ENCODE peak calls at places on chromosomes 13 and 19, in ten cellular contexts. C, X, M, U, S, G, N, F, K and R are unnamed samples.

GRCh38 chr19:44356383-44357111 is at the start of gene ZNF112:
- DNase-seq in C (peak; percentile 93), X (peak; percentile 96), M (peak; percentile 91), U (peak; percentile 73), S (no peak), G (peak; percentile 92), N (peak; percentile 40), F (peak; percentile 62), K (peak; percentile 63), R (no peak)

GRCh38 chr19:35153701-35154534 is 617 bp upstream of the FXYD5 start:
- DNase-seq in C (peak; percentile 34), X (peak; percentile 71), M (no peak), U (peak; percentile 75), S (peak; percentile 73), G (peak; percentile 82), N (peak; percentile 79), F (peak; percentile 95), K (no peak), R (peak; percentile 63)

GRCh38 chr13:69565334-69565733 is 542.3 kb upstream of the ATXN8OS start:
- DNase-seq in C (no peak), X (peak; percentile 64), M (peak; percentile 67), U (peak; percentile 31), S (no peak), G (no peak), N (no peak), F (peak; percentile 1), K (no peak), R (no peak)

GRCh38 chr19:31491246-31491645 is 142.0 kb upstream of the TSHZ3 start:
- DNase-seq in C (no peak), X (no peak), M (no peak), U (no peak), S (no peak), G (no peak), N (no peak), F (no peak), K (no peak), R (no peak)

GRCh38 chr13:21347753-21348318 is 111.3 kb downstream of the ZDHHC20 start:
- DNase-seq in C (no peak), X (peak; percentile 62), M (no peak), U (no peak), S (no peak), G (no peak), N (no peak), F (no peak), K (no peak), R (no peak)

GRCh38 chr19:43534811-43535761 is 2.1 kb downstream of the ZNF575 start:
- DNase-seq in C (peak; percentile 74), X (peak; percentile 92), M (peak; percentile 56), U (peak; percentile 79), S (peak; percentile 23), G (peak; percentile 76), N (peak; percentile 62), F (peak; percentile 59), K (no peak), R (peak; percentile 44)

GRCh38 chr13:75299206-75299605 is 182.8 kb downstream of the TBC1D4 start:
- DNase-seq in C (no peak), X (no peak), M (no peak), U (no peak), S (no peak), G (no peak), N (no peak), F (no peak), K (no peak), R (no peak)

GRCh38 chr19:44532819-44533218 is 3.3 kb upstream of the CEACAM20 start:
- DNase-seq in C (no peak), X (no peak), M (no peak), U (no peak), S (no peak), G (no peak), N (no peak), F (no peak), K (no peak), R (no peak)

GRCh38 chr13:107035778-107036177 is 467.8 kb upstream of the ARGLU1 start:
- DNase-seq in C (peak; percentile 21), X (no peak), M (peak; percentile 50), U (no peak), S (no peak), G (no peak), N (no peak), F (no peak), K (no peak), R (no peak)

GRCh38 chr13:50365683-50366391 is 350.6 kb downstream of the KCNRG start:
- DNase-seq in C (no peak), X (no peak), M (no peak), U (no peak), S (peak; percentile 24), G (no peak), N (peak; percentile 42), F (no peak), K (no peak), R (no peak)

GRCh38 chr19:45677351-45678230 is 9.6 kb downstream of the GIPR start:
- DNase-seq in C (peak; percentile 90), X (peak; percentile 100), M (peak; percentile 57), U (peak; percentile 73), S (peak; percentile 85), G (peak; percentile 95), N (peak; percentile 79), F (peak; percentile 93), K (no peak), R (peak; percentile 59)

GRCh38 chr13:76000131-76000530 is 364.0 kb downstream of the LMO7 start:
- DNase-seq in C (no peak), X (no peak), M (no peak), U (no peak), S (no peak), G (no peak), N (no peak), F (no peak), K (no peak), R (no peak)

GRCh38 chr13:89925107-89925506 is 1422.4 kb upstream of the MIR17HG start:
- DNase-seq in C (peak; percentile 56), X (no peak), M (peak; percentile 43), U (peak; percentile 37), S (no peak), G (no peak), N (no peak), F (no peak), K (no peak), R (no peak)

GRCh38 chr19:52601025-52601973 is 31.2 kb downstream of the ZNF701 start:
- DNase-seq in C (peak; percentile 88), X (peak; percentile 94), M (peak; percentile 90), U (peak; percentile 93), S (peak; percentile 93), G (peak; percentile 97), N (peak; percentile 94), F (no peak), K (peak; percentile 48), R (peak; percentile 92)
- TF ChIP-seq CTCF in C (peak; percentile 7), X (peak; percentile 62), M (peak; percentile 37), U (peak; percentile 27), S (peak; percentile 66), G (peak; percentile 44), N (peak; percentile 61), F (no peak), K (peak; percentile 30), R (peak; percentile 57)

GRCh38 chr13:39737047-39737446 is 81.6 kb downstream of the COG6 start:
- DNase-seq in C (no peak), X (no peak), M (no peak), U (no peak), S (no peak), G (no peak), N (no peak), F (no peak), K (no peak), R (no peak)
- TF ChIP-seq CTCF in C (no peak), X (no peak), M (no peak), U (no peak), S (no peak), G (no peak), N (no peak), F (no peak), K (no peak), R (no peak)

GRCh38 chr19:2726160-2726855 is 5.1 kb upstream of the DIRAS1 start:
- DNase-seq in C (no peak), X (no peak), M (no peak), U (no peak), S (no peak), G (no peak), N (no peak), F (no peak), K (no peak), R (no peak)

GRCh38 chr19:2722541-2723344 is 1.6 kb upstream of the DIRAS1 start:
- DNase-seq in C (peak; percentile 82), X (no peak), M (peak; percentile 54), U (no peak), S (no peak), G (peak; percentile 85), N (no peak), F (peak; percentile 67), K (no peak), R (no peak)

GRCh38 chr19:2723747-2724146 is 2.6 kb upstream of the DIRAS1 start:
- DNase-seq in C (no peak), X (no peak), M (no peak), U (no peak), S (no peak), G (no peak), N (no peak), F (no peak), K (no peak), R (no peak)

GRCh38 chr19:2723345-2723715 is 2.2 kb upstream of the DIRAS1 start:
- DNase-seq in C (no peak), X (no peak), M (no peak), U (no peak), S (no peak), G (no peak), N (no peak), F (no peak), K (no peak), R (no peak)

GRCh38 chr19:2724148-2724557 is 3.0 kb upstream of the DIRAS1 start:
- DNase-seq in C (no peak), X (no peak), M (no peak), U (no peak), S (no peak), G (no peak), N (no peak), F (no peak), K (no peak), R (no peak)
- TF ChIP-seq CTCF in C (peak; percentile 9), X (peak; percentile 40), M (peak; percentile 6), U (no peak), S (no peak), G (no peak), N (no peak), F (no peak), K (no peak), R (no peak)

DNA sequence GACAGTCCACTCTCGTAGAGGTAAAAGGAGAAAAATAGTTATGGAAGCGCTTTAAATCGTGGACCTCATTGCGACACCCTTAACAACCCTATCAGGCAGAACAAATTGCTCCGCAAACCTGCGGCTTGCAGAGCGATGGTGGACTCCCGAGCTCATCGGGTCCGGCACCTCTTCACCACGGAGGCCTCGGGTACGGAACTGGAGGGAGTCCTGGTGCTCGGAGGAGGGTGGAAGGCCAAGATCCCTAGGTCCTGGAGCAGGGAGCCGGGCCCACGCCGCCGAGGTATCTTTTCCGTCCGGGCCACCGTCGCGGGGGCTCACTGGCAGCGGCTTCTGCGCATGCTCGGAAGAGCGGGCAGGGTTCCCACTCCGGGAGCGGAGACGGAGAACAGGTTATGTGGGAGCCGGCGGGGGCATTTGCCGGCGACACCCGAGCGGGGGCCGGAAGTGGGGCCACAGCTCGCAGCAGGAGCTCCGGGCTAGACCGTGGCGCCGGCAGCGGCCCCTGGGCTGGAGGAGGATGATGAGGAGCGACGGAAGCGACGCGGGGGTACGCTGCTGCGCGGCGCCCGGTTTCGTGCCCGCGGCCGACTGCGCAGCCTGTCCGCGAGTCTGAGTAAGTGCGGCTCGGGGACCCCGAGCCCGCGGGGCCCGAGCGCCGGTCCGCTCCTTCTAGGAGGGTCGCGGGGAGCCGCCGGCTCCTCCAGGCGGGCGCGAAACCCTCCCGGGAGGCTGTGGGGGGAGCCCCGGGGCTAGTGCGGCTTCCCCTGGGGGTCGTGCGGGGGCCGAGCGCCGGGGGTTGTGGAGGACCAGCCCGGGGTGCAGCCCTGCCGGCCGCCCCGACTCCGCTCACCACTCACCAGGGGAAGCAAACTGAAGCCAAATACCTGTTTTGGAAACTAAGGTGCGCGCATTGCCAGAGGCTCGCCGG is at the start of gene ABHD13:
- DNase-seq in C (peak; percentile 92), X (peak; percentile 93), M (peak; percentile 94), U (peak; percentile 94), S (peak; percentile 87), G (peak; percentile 96), N (peak; percentile 94), F (peak; percentile 74), K (peak; percentile 37), R (peak; percentile 88)
- TF ChIP-seq CTCF in C (no peak), X (peak; percentile 23), M (no peak), U (no peak), S (no peak), G (peak; percentile 9), N (peak; percentile 27), F (no peak), K (no peak), R (no peak)